ENCODE peak calls at places on chromosomes 16 and 17, in five cellular contexts. R, X, A, V and H are unnamed samples.

GRCh38 chr16:17026600-17027242 is 444.0 kb downstream of the XYLT1 start:
- DNase-seq in R (no peak), X (no peak), A (no peak), V (peak; percentile 92), H (no peak)

GRCh38 chr16:18983565-18984424 is at the start of gene TMC7:
- DNase-seq in R (peak; percentile 90), X (peak; percentile 92), A (peak; percentile 89), V (no peak), H (peak; percentile 28)

GRCh38 chr17:35679007-35679682 is 52.3 kb upstream of the RASL10B start:
- DNase-seq in R (no peak), X (no peak), A (no peak), V (no peak), H (no peak)

GRCh38 chr16:84672276-84673202 is 24.2 kb downstream of the KLHL36 start:
- DNase-seq in R (peak; percentile 91), X (peak; percentile 68), A (peak; percentile 72), V (no peak), H (peak; percentile 88)

GRCh38 chr17:74874615-74875037 is 1.8 kb upstream of the FDXR start:
- DNase-seq in R (no peak), X (no peak), A (no peak), V (no peak), H (no peak)

GRCh38 chr17:66354981-66355380 is 52.6 kb downstream of the PRKCA start:
- DNase-seq in R (no peak), X (no peak), A (no peak), V (no peak), H (no peak)

GRCh38 chr17:39194089-39194984 is 3.1 kb downstream of the CACNB1 start:
- DNase-seq in R (peak; percentile 93), X (peak; percentile 73), A (no peak), V (no peak), H (peak; percentile 62)

GRCh38 chr17:27532269-27533067 is 76.2 kb downstream of the KSR1 start:
- DNase-seq in R (no peak), X (no peak), A (no peak), V (no peak), H (peak; percentile 99)

GRCh38 chr16:68146583-68146982 is 61.4 kb downstream of the NFATC3 start:
- DNase-seq in R (no peak), X (peak; percentile 39), A (peak; percentile 53), V (no peak), H (peak; percentile 13)

GRCh38 chr16:67648764-67649407 is 3.9 kb downstream of the CARMIL2 start:
- DNase-seq in R (no peak), X (no peak), A (no peak), V (no peak), H (no peak)

GRCh38 chr16:31256466-31256865 is 3.3 kb upstream of the ITGAM start:
- DNase-seq in R (peak; percentile 3), X (no peak), A (no peak), V (no peak), H (no peak)

GRCh38 chr16:53773150-53773846 is 69.3 kb downstream of the FTO start:
- DNase-seq in R (peak; percentile 10), X (peak; percentile 83), A (peak; percentile 79), V (peak; percentile 13), H (peak; percentile 88)

GRCh38 chr17:35175638-35176415 is 18.4 kb downstream of the SLC35G3 start:
- DNase-seq in R (no peak), X (no peak), A (no peak), V (no peak), H (no peak)

GRCh38 chr17:5986644-5987043 is 83.5 kb upstream of the WSCD1 start:
- DNase-seq in R (no peak), X (no peak), A (no peak), V (no peak), H (no peak)

GRCh38 chr17:737561-738113 is 5.2 kb downstream of the TLCD3A start:
- DNase-seq in R (no peak), X (no peak), A (no peak), V (no peak), H (no peak)

GRCh38 chr17:82678265-82678891 is 20.1 kb downstream of the RAB40B start:
- DNase-seq in R (no peak), X (no peak), A (no peak), V (no peak), H (no peak)

DNA sequence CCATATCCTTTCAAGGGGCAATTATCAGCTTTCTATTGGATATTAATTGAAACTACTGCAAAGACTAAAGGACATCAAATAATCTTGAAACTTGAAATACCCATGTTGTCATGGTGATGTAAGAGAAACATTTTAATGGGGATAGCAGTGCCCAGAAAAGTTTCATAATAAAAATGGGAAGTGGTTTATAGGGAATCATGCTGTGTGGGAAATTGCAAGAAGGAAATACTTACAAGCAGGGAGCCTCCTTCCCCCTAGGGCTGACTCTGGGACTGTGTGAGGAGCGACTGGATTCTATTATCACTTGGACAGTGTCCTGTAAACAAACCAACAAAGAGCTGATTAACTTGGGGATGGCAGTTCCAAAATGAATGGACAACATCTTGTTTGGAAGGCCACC is 1393.1 kb upstream of the GOT2 start:
- DNase-seq in R (no peak), X (no peak), A (no peak), V (no peak), H (no peak)
- H3K4me3 ChIP-seq in R (no peak overlapping the region), X (no peak overlapping the region), A (no peak overlapping the region), V (no peak overlapping the region), H (no peak overlapping the region)

DNA sequence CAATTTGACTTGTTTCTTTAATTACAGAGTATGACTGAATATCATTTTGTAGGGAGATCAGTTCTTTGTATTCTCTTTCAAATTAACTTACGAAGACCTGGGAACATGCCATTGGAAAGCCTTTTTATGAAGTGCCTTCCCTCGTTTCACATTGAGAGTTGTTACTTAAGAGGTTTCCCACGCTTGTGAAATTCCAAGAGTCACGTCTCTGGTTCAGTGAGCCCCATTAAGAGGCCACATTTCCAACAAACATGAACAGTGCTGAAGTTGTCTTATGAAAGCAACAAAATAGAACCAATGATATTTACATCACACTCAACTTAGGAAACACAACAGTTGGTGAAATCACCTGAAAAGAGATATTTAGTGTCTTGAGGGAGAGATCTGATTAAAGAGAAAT is 334.1 kb downstream of the TOX3 start:
- DNase-seq in R (no peak), X (no peak), A (no peak), V (no peak), H (no peak)
- TF ChIP-seq CTCF in R (no peak), X (no peak), A (no peak), V (no peak), H (no peak)

DNA sequence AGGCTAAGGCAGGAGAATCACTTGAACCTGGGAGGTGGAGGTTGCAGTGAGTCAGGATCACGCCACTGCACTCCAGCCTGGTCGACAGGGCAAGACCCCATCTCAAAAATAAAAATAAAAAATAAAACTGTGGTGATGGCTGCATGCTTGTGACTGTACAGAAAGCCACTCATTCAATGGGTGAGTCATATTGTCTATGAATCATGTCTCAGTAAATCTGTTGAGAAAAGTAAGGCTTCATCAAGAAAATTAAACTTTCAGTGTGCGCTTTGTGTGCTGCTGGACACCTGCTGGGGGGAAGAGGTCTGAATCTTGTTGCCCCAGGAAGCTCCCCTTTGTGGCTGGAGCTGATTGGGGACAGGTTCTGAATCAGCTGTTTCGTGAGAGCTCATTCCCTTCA is 11.3 kb downstream of the NUBP1 start:
- DNase-seq in R (no peak), X (no peak), A (peak; percentile 11), V (no peak), H (no peak)
- TF ChIP-seq MYC in R (no peak), X (no peak), A (no peak), V (no peak), H (no peak)

GRCh38 chr16:81445926-81446317 is 1.3 kb downstream of the CMIP start:
- DNase-seq in R (no peak), X (no peak), A (peak; percentile 30), V (no peak), H (no peak)

GRCh38 chr16:81446318-81447275 is 2.0 kb downstream of the CMIP start:
- DNase-seq in R (no peak), X (peak; percentile 82), A (peak; percentile 35), V (no peak), H (peak; percentile 44)

GRCh38 chr16:81449241-81449640 is 4.6 kb downstream of the CMIP start:
- DNase-seq in R (no peak), X (no peak), A (no peak), V (no peak), H (no peak)

GRCh38 chr16:81448154-81449131 is 3.8 kb downstream of the CMIP start:
- DNase-seq in R (no peak), X (no peak), A (no peak), V (no peak), H (peak; percentile 49)

DNA sequence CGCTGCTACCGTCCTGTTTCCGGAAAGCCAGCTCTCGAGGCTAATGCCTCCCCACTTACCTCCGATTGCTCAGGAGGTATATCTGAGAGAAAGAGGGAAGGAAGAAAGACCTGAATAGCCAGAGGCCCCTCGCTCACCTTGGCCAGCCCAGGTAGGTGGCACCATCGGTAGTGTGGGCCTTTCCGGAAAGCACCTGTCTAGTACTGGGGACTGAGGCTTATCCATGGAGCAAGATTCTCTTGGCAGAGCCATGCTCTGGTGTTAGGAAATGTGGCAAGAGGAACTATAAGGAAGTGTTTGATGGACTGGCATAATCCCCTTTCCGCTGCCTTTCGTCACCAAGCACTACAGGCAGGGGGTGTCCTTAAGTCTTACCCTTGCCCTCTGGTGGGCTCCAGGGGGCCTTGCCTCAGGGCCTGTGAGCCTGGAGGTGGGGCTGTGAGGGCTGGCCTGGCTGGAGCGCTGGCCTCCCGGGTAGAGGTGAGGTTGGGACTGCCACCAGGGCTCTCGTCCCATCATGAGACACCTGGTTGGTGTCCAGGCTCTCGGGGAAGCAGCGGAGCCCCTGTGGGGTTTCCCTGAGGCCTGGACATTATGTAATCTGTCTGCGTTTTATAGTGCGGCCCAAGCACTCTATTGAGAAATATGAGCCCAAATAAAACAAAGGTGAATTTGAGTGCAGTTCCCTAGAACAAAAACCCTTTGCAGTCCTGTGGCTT is 2.9 kb downstream of the CMIP start:
- DNase-seq in R (no peak), X (peak; percentile 69), A (peak; percentile 25), V (no peak), H (peak; percentile 66)
- H3K4me3 ChIP-seq in R (peak overlapping the region; percentile 54), X (peak overlapping the region; percentile 79), A (no peak overlapping the region), V (peak overlapping the region; percentile 100), H (peak overlapping the region; percentile 73)

GRCh38 chr17:48163809-48164208 is 56.2 kb downstream of the SNX11 start:
- DNase-seq in R (no peak), X (no peak), A (no peak), V (no peak), H (no peak)
- TF ChIP-seq CTCF in R (no peak), X (peak; percentile 24), A (no peak), V (no peak), H (no peak)

DNA sequence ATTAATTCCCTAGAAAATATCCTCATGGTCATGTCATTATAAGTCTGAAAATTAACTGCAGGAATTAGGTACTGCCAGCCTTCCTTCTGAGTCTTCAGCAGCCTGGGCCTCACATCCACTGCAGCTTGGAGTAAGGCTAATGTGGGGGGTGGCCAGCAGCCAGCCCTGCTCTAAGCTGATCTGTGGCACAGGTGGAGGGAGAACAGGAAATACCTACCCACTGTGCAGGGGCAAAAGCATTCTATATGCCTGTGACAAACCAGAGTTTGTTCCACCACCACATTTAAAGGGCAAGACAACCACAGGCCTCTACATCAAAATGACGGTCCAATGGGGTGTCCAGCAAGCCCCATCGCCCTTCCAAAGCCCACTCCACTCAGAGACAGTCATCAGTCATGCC is 9.4 kb downstream of the NPRL3 start:
- DNase-seq in R (no peak), X (no peak), A (no peak), V (no peak), H (no peak)
- TF ChIP-seq MYC in R (no peak), X (no peak), A (no peak), V (no peak), H (no peak)